ENCODE peak calls at places on chromosomes 2 and 18, in ten cellular contexts. One of them, this sample, is unnamed.

GRCh38 chr2:67999332-67999731 is 63.5 kb downstream of the C1D start:
- DNase-seq in hepatocyte: no peak
- DNase-seq in IMR-90: no peak
- DNase-seq in A549: no peak
- DNase-seq in HCT116: no peak
- DNase-seq in cardiac muscle cell: no peak
- DNase-seq in GM23338: no peak
- DNase-seq in stomach: no peak
- DNase-seq in OCI-LY7: no peak
- DNase-seq in pancreas: no peak
- DNase-seq in this sample: no peak

GRCh38 chr2:112542974-112543760 is 902 bp downstream of the POLR1B start:
- DNase-seq in pancreas: no peak
- DNase-seq in cardiac muscle cell: peak; percentile 8
- DNase-seq in HCT116: peak; percentile 13
- DNase-seq in GM23338: peak; percentile 27
- DNase-seq in A549: peak; percentile 29
- DNase-seq in stomach: no peak
- DNase-seq in IMR-90: peak; percentile 16
- DNase-seq in OCI-LY7: peak; percentile 38
- DNase-seq in hepatocyte: no peak
- DNase-seq in this sample: peak; percentile 17

GRCh38 chr2:148560501-148560900 is 84.0 kb upstream of the EPC2 start:
- DNase-seq in pancreas: no peak
- DNase-seq in IMR-90: peak; percentile 6
- DNase-seq in cardiac muscle cell: no peak
- DNase-seq in GM23338: no peak
- DNase-seq in stomach: no peak
- DNase-seq in hepatocyte: no peak
- DNase-seq in OCI-LY7: no peak
- DNase-seq in A549: no peak
- DNase-seq in HCT116: no peak
- DNase-seq in this sample: no peak

GRCh38 chr2:179800776-179801175 is 60.6 kb downstream of the ZNF385B start:
- DNase-seq in OCI-LY7: no peak
- DNase-seq in cardiac muscle cell: no peak
- DNase-seq in HCT116: no peak
- DNase-seq in IMR-90: no peak
- DNase-seq in pancreas: no peak
- DNase-seq in hepatocyte: no peak
- DNase-seq in GM23338: no peak
- DNase-seq in A549: no peak
- DNase-seq in stomach: no peak
- DNase-seq in this sample: no peak

GRCh38 chr2:105134076-105134475 is 96.2 kb downstream of the MRPS9 start:
- DNase-seq in IMR-90: peak; percentile 4
- DNase-seq in cardiac muscle cell: no peak
- DNase-seq in stomach: no peak
- DNase-seq in HCT116: no peak
- DNase-seq in GM23338: no peak
- DNase-seq in pancreas: no peak
- DNase-seq in A549: no peak
- DNase-seq in OCI-LY7: no peak
- DNase-seq in hepatocyte: no peak
- DNase-seq in this sample: no peak

GRCh38 chr2:240143801-240144648 is 3.6 kb upstream of the OTOS start:
- DNase-seq in OCI-LY7: peak; percentile 58
- DNase-seq in pancreas: peak; percentile 91
- DNase-seq in stomach: peak; percentile 73
- DNase-seq in A549: peak; percentile 39
- DNase-seq in hepatocyte: peak; percentile 76
- DNase-seq in HCT116: peak; percentile 16
- DNase-seq in IMR-90: peak; percentile 22
- DNase-seq in GM23338: peak; percentile 79
- DNase-seq in cardiac muscle cell: peak; percentile 69
- DNase-seq in this sample: peak; percentile 74

GRCh38 chr2:240425697-240426096 is 9.8 kb upstream of the GPC1 start:
- DNase-seq in A549: no peak
- DNase-seq in stomach: peak; percentile 3
- DNase-seq in IMR-90: no peak
- DNase-seq in HCT116: no peak
- DNase-seq in pancreas: no peak
- DNase-seq in hepatocyte: no peak
- DNase-seq in GM23338: no peak
- DNase-seq in cardiac muscle cell: no peak
- DNase-seq in OCI-LY7: no peak
- DNase-seq in this sample: no peak

GRCh38 chr2:39247512-39247911 is 3.7 kb upstream of the CDKL4 start:
- DNase-seq in pancreas: no peak
- DNase-seq in IMR-90: no peak
- DNase-seq in cardiac muscle cell: no peak
- DNase-seq in OCI-LY7: no peak
- DNase-seq in GM23338: no peak
- DNase-seq in hepatocyte: no peak
- DNase-seq in HCT116: no peak
- DNase-seq in A549: no peak
- DNase-seq in stomach: no peak
- DNase-seq in this sample: no peak

GRCh38 chr18:54734059-54734458 is 94.2 kb upstream of the RAB27B start:
- DNase-seq in IMR-90: peak; percentile 96
- DNase-seq in cardiac muscle cell: no peak
- DNase-seq in stomach: no peak
- DNase-seq in OCI-LY7: no peak
- DNase-seq in GM23338: no peak
- DNase-seq in A549: peak; percentile 69
- DNase-seq in HCT116: no peak
- DNase-seq in pancreas: no peak
- DNase-seq in hepatocyte: peak; percentile 42
- DNase-seq in this sample: peak; percentile 44

GRCh38 chr2:54599914-54600313 is 123.5 kb upstream of the EML6 start:
- DNase-seq in pancreas: no peak
- DNase-seq in OCI-LY7: no peak
- DNase-seq in GM23338: no peak
- DNase-seq in IMR-90: no peak
- DNase-seq in hepatocyte: no peak
- DNase-seq in stomach: peak; percentile 75
- DNase-seq in HCT116: no peak
- DNase-seq in cardiac muscle cell: no peak
- DNase-seq in A549: no peak
- DNase-seq in this sample: peak; percentile 81

GRCh38 chr18:55731594-55732042 is 143.6 kb upstream of the TCF4 start:
- DNase-seq in stomach: no peak
- DNase-seq in cardiac muscle cell: no peak
- DNase-seq in OCI-LY7: no peak
- DNase-seq in IMR-90: peak; percentile 22
- DNase-seq in HCT116: no peak
- DNase-seq in GM23338: no peak
- DNase-seq in hepatocyte: no peak
- DNase-seq in A549: no peak
- DNase-seq in pancreas: no peak
- DNase-seq in this sample: no peak

GRCh38 chr2:101463885-101464653 is 10.8 kb downstream of the RFX8 start:
- DNase-seq in HCT116: no peak
- DNase-seq in IMR-90: peak; percentile 92
- DNase-seq in cardiac muscle cell: no peak
- DNase-seq in stomach: no peak
- DNase-seq in A549: peak; percentile 20
- DNase-seq in hepatocyte: no peak
- DNase-seq in OCI-LY7: no peak
- DNase-seq in pancreas: no peak
- DNase-seq in GM23338: no peak
- DNase-seq in this sample: no peak

GRCh38 chr2:96842600-96842999 is 1.2 kb downstream of the ANKRD23 start:
- DNase-seq in hepatocyte: no peak
- DNase-seq in OCI-LY7: no peak
- DNase-seq in HCT116: no peak
- DNase-seq in A549: no peak
- DNase-seq in pancreas: no peak
- DNase-seq in IMR-90: no peak
- DNase-seq in GM23338: no peak
- DNase-seq in cardiac muscle cell: no peak
- DNase-seq in stomach: no peak
- DNase-seq in this sample: no peak

GRCh38 chr2:237547841-237548416 is 18.4 kb upstream of the PRLH start:
- DNase-seq in OCI-LY7: no peak
- DNase-seq in HCT116: no peak
- DNase-seq in stomach: no peak
- DNase-seq in hepatocyte: peak; percentile 47
- DNase-seq in A549: no peak
- DNase-seq in cardiac muscle cell: peak; percentile 45
- DNase-seq in IMR-90: peak; percentile 13
- DNase-seq in pancreas: no peak
- DNase-seq in GM23338: peak; percentile 50
- DNase-seq in this sample: no peak

GRCh38 chr2:98632351-98632750 is 24.0 kb downstream of the UNC50 start:
- DNase-seq in hepatocyte: no peak
- DNase-seq in OCI-LY7: no peak
- DNase-seq in A549: no peak
- DNase-seq in IMR-90: no peak
- DNase-seq in GM23338: no peak
- DNase-seq in stomach: no peak
- DNase-seq in HCT116: no peak
- DNase-seq in pancreas: no peak
- DNase-seq in cardiac muscle cell: no peak
- DNase-seq in this sample: no peak

GRCh38 chr2:98634406-98635092 is 26.2 kb downstream of the UNC50 start:
- DNase-seq in stomach: no peak
- DNase-seq in GM23338: peak; percentile 81
- DNase-seq in pancreas: no peak
- DNase-seq in HCT116: peak; percentile 7
- DNase-seq in OCI-LY7: no peak
- DNase-seq in hepatocyte: no peak
- DNase-seq in cardiac muscle cell: no peak
- DNase-seq in IMR-90: no peak
- DNase-seq in A549: peak; percentile 29
- DNase-seq in this sample: no peak

GRCh38 chr2:98637401-98638144 is 29.2 kb downstream of the UNC50 start:
- DNase-seq in stomach: no peak
- DNase-seq in cardiac muscle cell: no peak
- DNase-seq in hepatocyte: no peak
- DNase-seq in A549: no peak
- DNase-seq in IMR-90: no peak
- DNase-seq in HCT116: no peak
- DNase-seq in OCI-LY7: no peak
- DNase-seq in GM23338: no peak
- DNase-seq in pancreas: no peak
- DNase-seq in this sample: no peak
- H3K27ac ChIP-seq in stomach: no peak overlapping the region
- H3K27ac ChIP-seq in cardiac muscle cell: no peak overlapping the region
- H3K27ac ChIP-seq in hepatocyte: no peak overlapping the region
- H3K27ac ChIP-seq in A549: no peak overlapping the region
- H3K27ac ChIP-seq in IMR-90: no peak overlapping the region
- H3K27ac ChIP-seq in HCT116: no peak overlapping the region
- H3K27ac ChIP-seq in OCI-LY7: no peak overlapping the region
- H3K27ac ChIP-seq in GM23338: no peak overlapping the region
- H3K27ac ChIP-seq in pancreas: no peak overlapping the region
- H3K27ac ChIP-seq in this sample: no peak overlapping the region

DNA sequence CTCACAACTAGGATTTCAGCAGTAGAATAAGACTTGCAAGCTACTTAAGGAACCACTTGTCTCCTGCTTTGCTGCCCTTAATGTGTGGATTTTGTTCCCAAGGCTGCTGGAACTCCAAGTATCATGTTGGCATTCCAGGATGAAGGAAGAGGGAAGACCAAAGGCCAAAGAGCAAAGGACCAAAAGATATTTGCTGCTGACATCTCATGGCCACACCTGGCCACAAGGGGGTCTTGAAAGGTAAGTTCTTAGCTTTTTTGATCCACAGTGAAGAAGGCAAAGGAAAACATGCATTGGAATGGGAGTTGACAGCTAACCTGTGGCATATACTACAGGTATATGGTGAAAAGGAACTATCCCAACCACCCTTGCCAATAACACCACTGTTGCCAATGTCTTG is 3.9 kb upstream of the MATN3 start:
- DNase-seq in IMR-90: no peak
- DNase-seq in cardiac muscle cell: no peak
- DNase-seq in stomach: no peak
- DNase-seq in hepatocyte: no peak
- DNase-seq in OCI-LY7: no peak
- DNase-seq in A549: no peak
- DNase-seq in HCT116: no peak
- DNase-seq in GM23338: peak; percentile 69
- DNase-seq in pancreas: no peak
- DNase-seq in this sample: no peak
- TF ChIP-seq CTCF in IMR-90: no peak
- TF ChIP-seq CTCF in cardiac muscle cell: no peak
- TF ChIP-seq CTCF in stomach: no peak
- TF ChIP-seq CTCF in hepatocyte: no peak
- TF ChIP-seq CTCF in OCI-LY7: no peak
- TF ChIP-seq CTCF in A549: no peak
- TF ChIP-seq CTCF in HCT116: peak; percentile 39
- TF ChIP-seq CTCF in GM23338: peak; percentile 65
- TF ChIP-seq CTCF in pancreas: no peak
- TF ChIP-seq CTCF in this sample: no peak

GRCh38 chr18:26073742-26074141 is 16.7 kb downstream of the SS18 start:
- DNase-seq in GM23338: no peak
- DNase-seq in IMR-90: no peak
- DNase-seq in HCT116: no peak
- DNase-seq in A549: no peak
- DNase-seq in OCI-LY7: no peak
- DNase-seq in pancreas: no peak
- DNase-seq in hepatocyte: no peak
- DNase-seq in stomach: no peak
- DNase-seq in cardiac muscle cell: no peak
- DNase-seq in this sample: no peak

GRCh38 chr18:26071020-26071419 is 19.4 kb downstream of the SS18 start:
- DNase-seq in hepatocyte: no peak
- DNase-seq in HCT116: no peak
- DNase-seq in IMR-90: no peak
- DNase-seq in GM23338: no peak
- DNase-seq in OCI-LY7: no peak
- DNase-seq in stomach: no peak
- DNase-seq in cardiac muscle cell: no peak
- DNase-seq in A549: no peak
- DNase-seq in pancreas: no peak
- DNase-seq in this sample: no peak

GRCh38 chr18:26071725-26072124 is 18.7 kb downstream of the SS18 start:
- DNase-seq in HCT116: no peak
- DNase-seq in stomach: no peak
- DNase-seq in OCI-LY7: no peak
- DNase-seq in hepatocyte: no peak
- DNase-seq in IMR-90: no peak
- DNase-seq in GM23338: no peak
- DNase-seq in A549: no peak
- DNase-seq in cardiac muscle cell: no peak
- DNase-seq in pancreas: no peak
- DNase-seq in this sample: no peak

GRCh38 chr18:26074256-26074655 is 16.2 kb downstream of the SS18 start:
- DNase-seq in A549: no peak
- DNase-seq in HCT116: no peak
- DNase-seq in IMR-90: no peak
- DNase-seq in pancreas: no peak
- DNase-seq in OCI-LY7: no peak
- DNase-seq in hepatocyte: no peak
- DNase-seq in stomach: no peak
- DNase-seq in cardiac muscle cell: no peak
- DNase-seq in GM23338: no peak
- DNase-seq in this sample: no peak
- H3K27ac ChIP-seq in A549: no peak overlapping the region
- H3K27ac ChIP-seq in HCT116: no peak overlapping the region
- H3K27ac ChIP-seq in IMR-90: no peak overlapping the region
- H3K27ac ChIP-seq in pancreas: no peak overlapping the region
- H3K27ac ChIP-seq in OCI-LY7: no peak overlapping the region
- H3K27ac ChIP-seq in hepatocyte: no peak overlapping the region
- H3K27ac ChIP-seq in stomach: no peak overlapping the region
- H3K27ac ChIP-seq in cardiac muscle cell: no peak overlapping the region
- H3K27ac ChIP-seq in GM23338: no peak overlapping the region
- H3K27ac ChIP-seq in this sample: no peak overlapping the region

GRCh38 chr2:233831011-233831721 is 23.2 kb downstream of the HJURP start:
- DNase-seq in OCI-LY7: no peak
- DNase-seq in hepatocyte: no peak
- DNase-seq in cardiac muscle cell: no peak
- DNase-seq in HCT116: no peak
- DNase-seq in pancreas: peak; percentile 54
- DNase-seq in GM23338: no peak
- DNase-seq in stomach: peak; percentile 24
- DNase-seq in IMR-90: no peak
- DNase-seq in A549: no peak
- DNase-seq in this sample: no peak
- TF ChIP-seq CTCF in OCI-LY7: no peak
- TF ChIP-seq CTCF in hepatocyte: no peak
- TF ChIP-seq CTCF in cardiac muscle cell: no peak
- TF ChIP-seq CTCF in HCT116: no peak
- TF ChIP-seq CTCF in pancreas: no peak
- TF ChIP-seq CTCF in GM23338: no peak
- TF ChIP-seq CTCF in stomach: no peak
- TF ChIP-seq CTCF in IMR-90: no peak
- TF ChIP-seq CTCF in A549: no peak
- TF ChIP-seq CTCF in this sample: no peak